ENCODE peak calls at places on chromosomes 1 and 21, in four cellular contexts. D is hepatic stellate cell, T is EL, P is amniotic stem cell. H is an unnamed sample.

GRCh38 chr1:107704911-107705310 is 260.1 kb downstream of the VAV3 start:
- DNase-seq in D (no peak), T (no peak), P (no peak), H (no peak)

GRCh38 chr1:203644661-203645510 is 18.3 kb downstream of the ATP2B4 start:
- DNase-seq in D (peak), T (peak), P (peak), H (peak)

GRCh38 chr21:35037384-35038105 is 11.6 kb downstream of the RUNX1 start:
- DNase-seq in D (no peak), T (no peak), P (no peak), H (no peak)

GRCh38 chr21:37871121-37871862 is 45.0 kb downstream of the KCNJ6 start:
- DNase-seq in D (peak), T (peak), P (peak), H (peak)

GRCh38 chr1:246565751-246566127 is 322 bp downstream of the TFB2M start:
- DNase-seq in D (peak), T (no peak), P (no peak), H (no peak)

GRCh38 chr1:2335721-2336475 is 55.5 kb downstream of the MORN1 start:
- DNase-seq in D (no peak), T (no peak), P (no peak), H (no peak)

GRCh38 chr1:193971595-193971994 is 785.2 kb upstream of the B3GALT2 start:
- DNase-seq in D (no peak), T (peak), P (peak), H (peak)

GRCh38 chr21:43657355-43658093 is 1.8 kb downstream of the HSF2BP start:
- DNase-seq in D (no peak), T (no peak), P (no peak), H (no peak)

GRCh38 chr1:226542623-226543103 is 5.9 kb upstream of the STUM start:
- DNase-seq in D (no peak), T (no peak), P (no peak), H (no peak)

GRCh38 chr1:109807822-109808680 is 44.3 kb upstream of the EPS8L3 start:
- DNase-seq in D (no peak), T (peak), P (no peak), H (no peak)

GRCh38 chr1:43232071-43232470 is 37.7 kb upstream of the TMEM125 start:
- DNase-seq in D (peak), T (peak), P (peak), H (peak)

GRCh38 chr1:153973071-153973470 is 4.4 kb downstream of the JTB start:
- DNase-seq in D (no peak), T (no peak), P (no peak), H (no peak)

GRCh38 chr1:161099090-161099802 is 1.1 kb downstream of the KLHDC9 start:
- DNase-seq in D (no peak), T (no peak), P (no peak), H (no peak)

GRCh38 chr1:15206418-15207030 is 40.5 kb upstream of the FHAD1 start:
- DNase-seq in D (no peak), T (peak), P (no peak), H (no peak)

GRCh38 chr1:93720931-93721614 is 39.4 kb upstream of the BCAR3 start:
- DNase-seq in D (no peak), T (no peak), P (no peak), H (no peak)

GRCh38 chr21:38352536-38353219 is 95.9 kb downstream of the KCNJ15 start:
- DNase-seq in D (peak), T (peak), P (peak), H (peak)

GRCh38 chr1:109918077-109918606 is 7.5 kb downstream of the CSF1 start:
- DNase-seq in D (no peak), T (no peak), P (no peak), H (no peak)

GRCh38 chr1:22210636-22211035 is 67.7 kb upstream of the WNT4 start:
- DNase-seq in D (no peak), T (no peak), P (no peak), H (no peak)

GRCh38 chr21:26717146-26717739 is 128.0 kb downstream of the ADAMTS1 start:
- DNase-seq in D (peak), T (peak), P (no peak), H (peak)

GRCh38 chr21:45574691-45575090 is 32.5 kb upstream of the SLC19A1 start:
- DNase-seq in D (no peak), T (no peak), P (no peak), H (peak)

GRCh38 chr1:88490676-88491075 is 193.4 kb upstream of the PKN2 start:
- DNase-seq in D (no peak), T (no peak), P (no peak), H (no peak)

GRCh38 chr1:6176751-6177150 is 3.4 kb downstream of the CHD5 start:
- DNase-seq in D (no peak), T (no peak), P (no peak), H (no peak)

GRCh38 chr1:106325600-106325999 is 730.9 kb upstream of the PRMT6 start:
- DNase-seq in D (no peak), T (no peak), P (no peak), H (no peak)

GRCh38 chr1:68544651-68545050 is 47.8 kb upstream of the DEPDC1 start:
- DNase-seq in D (no peak), T (no peak), P (no peak), H (no peak)

GRCh38 chr1:165895451-165895871 is 68.0 kb downstream of the UCK2 start:
- DNase-seq in D (no peak), T (peak), P (no peak), H (peak)

GRCh38 chr1:6601865-6602668 is 602 bp downstream of the KLHL21 start:
- DNase-seq in D (peak), T (no peak), P (no peak), H (no peak)

GRCh38 chr1:87362834-87363426 is 34.2 kb downstream of the LMO4 start:
- DNase-seq in D (no peak), T (peak), P (no peak), H (no peak)

GRCh38 chr1:210978316-210978993 is 155.5 kb downstream of the KCNH1 start:
- DNase-seq in D (no peak), T (no peak), P (no peak), H (no peak)

GRCh38 chr21:45447821-45448220 is 42.9 kb downstream of the COL18A1 start:
- DNase-seq in D (no peak), T (peak), P (no peak), H (no peak)

GRCh38 chr1:24409535-24409934 is 4.0 kb downstream of the STPG1 start:
- DNase-seq in D (peak), T (peak), P (no peak), H (no peak)

GRCh38 chr1:228842094-228842775 is 107.0 kb downstream of the RHOU start:
- DNase-seq in D (no peak), T (peak), P (peak), H (peak)

GRCh38 chr1:212618466-212619210 is 10.1 kb downstream of the ATF3 start:
- DNase-seq in D (no peak), T (peak), P (no peak), H (no peak)

GRCh38 chr21:18350216-18350615 is 53.4 kb downstream of the TMPRSS15 start:
- DNase-seq in D (no peak), T (no peak), P (no peak), H (no peak)

GRCh38 chr1:234176000-234176399 is 197.3 kb upstream of the COA6 start:
- DNase-seq in D (no peak), T (no peak), P (no peak), H (no peak)

GRCh38 chr1:16163882-16164820 is 8.3 kb upstream of the EPHA2 start:
- DNase-seq in D (peak), T (peak), P (peak), H (peak)

GRCh38 chr1:85244271-85245053 is 15.0 kb downstream of the C1orf52 start:
- DNase-seq in D (no peak), T (peak), P (no peak), H (no peak)

GRCh38 chr1:102103645-102104044 is 106.9 kb upstream of the OLFM3 start:
- DNase-seq in D (no peak), T (no peak), P (no peak), H (no peak)

GRCh38 chr1:19703280-19703679 is 38.6 kb downstream of the HTR6 start:
- DNase-seq in D (no peak), T (no peak), P (no peak), H (no peak)

GRCh38 chr1:201624741-201625646 is 86.1 kb downstream of the NAV1 start:
- DNase-seq in D (peak), T (peak), P (peak), H (no peak)

GRCh38 chr1:110390692-110391232 is at the start of gene SLC16A4:
- DNase-seq in D (peak), T (peak), P (peak), H (peak)

H was measured in SJSA1.